ENCODE peak calls at places on chromosomes 3 and 15, in four cellular contexts. K is HCT116, A is transverse colon, E is stomach. S is an unnamed sample.

GRCh38 chr3:44066806-44067205 is 174.9 kb upstream of the TOPAZ1 start:
- DNase-seq in E (no peak), K (no peak), A (no peak), S (no peak)

GRCh38 chr3:143975549-143976152 is 4.0 kb downstream of the DIPK2A start:
- DNase-seq in E (no peak), K (no peak), A (no peak), S (no peak)

GRCh38 chr3:112297714-112298113 is 3.7 kb upstream of the SLC9C1 start:
- DNase-seq in E (no peak), A (no peak), K (no peak), S (no peak)

GRCh38 chr3:42712716-42713372 is 10.2 kb upstream of the HHATL start:
- DNase-seq in A (peak; percentile 1), E (no peak), K (no peak), S (no peak)

GRCh38 chr3:187025254-187025655 is 94.9 kb downstream of the ST6GAL1 start:
- DNase-seq in A (no peak), K (no peak), E (no peak), S (no peak)

GRCh38 chr15:62187910-62188309 is 22.8 kb upstream of the C2CD4B start:
- DNase-seq in K (no peak), E (no peak), A (no peak), S (no peak)

GRCh38 chr3:78690806-78691205 is 1077.0 kb downstream of the ROBO1 start:
- DNase-seq in A (no peak), E (no peak), K (no peak), S (no peak)

GRCh38 chr3:156477306-156477705 is 77.6 kb downstream of the SSR3 start:
- DNase-seq in K (no peak), A (no peak), E (no peak), S (no peak)

GRCh38 chr3:185152433-185153169 is at the start of gene C3orf70:
- DNase-seq in E (peak; percentile 60), K (no peak), A (peak; percentile 69), S (peak; percentile 92)

GRCh38 chr3:127366383-127366782 is 78.5 kb upstream of the PRR20G start:
- DNase-seq in E (no peak), K (no peak), A (no peak), S (no peak)

GRCh38 chr15:27092404-27092803 is 121.4 kb downstream of the GABRG3 start:
- DNase-seq in K (no peak), E (no peak), A (no peak), S (no peak)

GRCh38 chr3:147813256-147813655 is 404.1 kb downstream of the ZIC1 start:
- DNase-seq in E (no peak), K (no peak), A (no peak), S (no peak)

GRCh38 chr15:90407871-90408317 is 19.9 kb downstream of the IQGAP1 start:
- DNase-seq in A (no peak), E (no peak), K (no peak), S (no peak)

GRCh38 chr3:9809239-9809614 is 835 bp upstream of the TTLL3 start:
- DNase-seq in K (no peak), A (peak; percentile 49), E (peak; percentile 40), S (peak; percentile 58)

GRCh38 chr3:38207262-38208003 is 42.1 kb downstream of the OXSR1 start:
- DNase-seq in A (no peak), E (no peak), K (no peak), S (no peak)

GRCh38 chr15:78837543-78837942 is 26.3 kb upstream of the ADAMTS7 start:
- DNase-seq in K (no peak), A (no peak), E (no peak), S (no peak)

GRCh38 chr15:67091073-67091965 is 25.9 kb downstream of the SMAD3 start:
- DNase-seq in A (peak; percentile 72), K (peak; percentile 90), E (peak; percentile 76), S (peak; percentile 71)

GRCh38 chr3:158713094-158713499 is 19.2 kb downstream of the RARRES1 start:
- DNase-seq in E (peak; percentile 78), A (peak; percentile 52), K (no peak), S (peak; percentile 65)

GRCh38 chr15:42444415-42445063 is 46.4 kb downstream of the ZNF106 start:
- DNase-seq in K (no peak), A (no peak), E (no peak), S (no peak)

GRCh38 chr3:58965870-58966269 is 84.0 kb downstream of the CFAP20DC start:
- DNase-seq in A (no peak), K (no peak), E (no peak), S (no peak)

GRCh38 chr3:127650236-127650635 is 21.3 kb downstream of the PODXL2 start:
- DNase-seq in K (no peak), A (no peak), E (no peak), S (no peak)

GRCh38 chr15:70569718-70570231 is 193.6 kb downstream of the UACA start:
- DNase-seq in K (peak; percentile 44), E (no peak), A (no peak), S (no peak)

GRCh38 chr3:113541519-113541918 is 9.2 kb downstream of the SIDT1 start:
- DNase-seq in K (no peak), E (no peak), A (no peak), S (no peak)

GRCh38 chr3:174125267-174125844 is 727.8 kb downstream of the NLGN1 start:
- DNase-seq in E (no peak), A (no peak), K (peak; percentile 31), S (no peak)

GRCh38 chr15:82802497-82802896 is 3.4 kb downstream of the FSD2 start:
- DNase-seq in E (no peak), A (no peak), K (no peak), S (no peak)

GRCh38 chr15:49124371-49124770 is 31.0 kb downstream of the COPS2 start:
- DNase-seq in E (no peak), K (no peak), A (no peak), S (no peak)

GRCh38 chr15:49121901-49122300 is 33.5 kb downstream of the COPS2 start:
- DNase-seq in E (no peak), A (no peak), K (no peak), S (no peak)

GRCh38 chr15:49122541-49123062 is 32.8 kb downstream of the COPS2 start:
- DNase-seq in K (no peak), A (no peak), E (no peak), S (no peak)
- TF ChIP-seq POLR2AphosphoS5 in K (no peak), A (no peak), E (no peak), S (no peak)

GRCh38 chr3:178263236-178263916 is 272.9 kb upstream of the KCNMB2 start:
- DNase-seq in A (no peak), E (no peak), K (no peak), S (no peak)
- H3K27ac ChIP-seq in A (no peak overlapping the region), E (no peak overlapping the region), K (no peak overlapping the region), S (no peak overlapping the region)

GRCh38 chr3:24379936-24380335 is 114.7 kb downstream of the THRB start:
- DNase-seq in K (no peak), A (no peak), E (no peak), S (no peak)
- TF ChIP-seq POLR2AphosphoS5 in K (no peak), A (no peak), E (no peak), S (no peak)

GRCh38 chr3:179269152-179269707 is 18.3 kb upstream of the KCNMB3 start:
- DNase-seq in K (no peak), A (no peak), E (no peak), S (no peak)
- H3K27ac ChIP-seq in K (no peak overlapping the region), A (no peak overlapping the region), E (no peak overlapping the region), S (no peak overlapping the region)

GRCh38 chr3:196639517-196640500 is at the start of gene NRROS:
- DNase-seq in E (peak; percentile 65), K (no peak), A (peak; percentile 81), S (peak; percentile 93)
- TF ChIP-seq POLR2AphosphoS5 in E (peak; percentile 30), K (no peak), A (peak; percentile 66), S (peak; percentile 34)

S was measured in upper lobe of left lung.